ENCODE peak calls at places on chromosome 14, in four cellular contexts. I is mesendoderm, T is mesenchymal stem cell, G is IMR-90. M is an unnamed sample.

GRCh38 chr14:63874223-63874622 is 21.4 kb downstream of the SYNE2 start:
- DNase-seq in I (peak; percentile 53), T (no peak), G (no peak), M (no peak)

GRCh38 chr14:23321572-23322547 is 603 bp downstream of the PABPN1 start:
- DNase-seq in I (peak; percentile 58), T (peak; percentile 64), G (peak; percentile 54), M (no peak)

GRCh38 chr14:98173291-98173690 is 1098.7 kb downstream of the BCL11B start:
- DNase-seq in I (peak; percentile 17), T (no peak), G (no peak), M (no peak)

GRCh38 chr14:104586832-104587620 is 7.5 kb downstream of the C14orf180 start:
- DNase-seq in I (no peak), T (no peak), G (no peak), M (no peak)

GRCh38 chr14:80726211-80726610 is 215.3 kb downstream of the CEP128 start:
- DNase-seq in I (no peak), T (no peak), G (no peak), M (no peak)

GRCh38 chr14:30194769-30195168 is 267.1 kb upstream of the PRKD1 start:
- DNase-seq in I (no peak), T (peak; percentile 59), G (peak; percentile 91), M (no peak)

GRCh38 chr14:68670344-68670725 is 122.5 kb downstream of the ZFP36L1 start:
- DNase-seq in I (no peak), T (no peak), G (no peak), M (no peak)

GRCh38 chr14:85572845-85573244 is 42.9 kb downstream of the FLRT2 start:
- DNase-seq in I (no peak), T (peak; percentile 77), G (peak; percentile 90), M (no peak)

GRCh38 chr14:96631030-96631429 is 128.8 kb downstream of the PAPOLA start:
- DNase-seq in I (no peak), T (no peak), G (no peak), M (peak; percentile 15)

GRCh38 chr14:20610002-20610765 is 19.0 kb upstream of the RNASE12 start:
- DNase-seq in I (peak; percentile 90), T (peak; percentile 76), G (peak; percentile 82), M (peak; percentile 83)

GRCh38 chr14:73364559-73364958 is 93.8 kb downstream of the NUMB start:
- DNase-seq in I (no peak), T (no peak), G (no peak), M (no peak)

GRCh38 chr14:22613091-22613695 is 15.1 kb downstream of the ABHD4 start:
- DNase-seq in I (no peak), T (peak; percentile 37), G (no peak), M (no peak)

GRCh38 chr14:104647467-104648063 is 41.9 kb upstream of the INF2 start:
- DNase-seq in I (no peak), T (no peak), G (no peak), M (no peak)

GRCh38 chr14:98926802-98927201 is 345.2 kb downstream of the BCL11B start:
- DNase-seq in I (no peak), T (no peak), G (no peak), M (no peak)

GRCh38 chr14:73743431-73743931 is 29.3 kb upstream of the PNMA1 start:
- DNase-seq in I (no peak), T (peak; percentile 79), G (no peak), M (peak; percentile 18)

GRCh38 chr14:68945585-68946289 is 33.4 kb downstream of the ACTN1 start:
- DNase-seq in I (no peak), T (no peak), G (no peak), M (no peak)

GRCh38 chr14:73731111-73731510 is 16.9 kb upstream of the PNMA1 start:
- DNase-seq in I (no peak), T (no peak), G (no peak), M (no peak)

GRCh38 chr14:74135386-74135785 is 50.6 kb downstream of the LIN52 start:
- DNase-seq in I (no peak), T (no peak), G (peak; percentile 60), M (no peak)

GRCh38 chr14:104559043-104559768 is 20.4 kb upstream of the C14orf180 start:
- DNase-seq in I (no peak), T (no peak), G (no peak), M (no peak)

GRCh38 chr14:68257969-68258368 is 438.4 kb downstream of the RAD51B start:
- DNase-seq in I (no peak), T (no peak), G (no peak), M (no peak)

GRCh38 chr14:103097244-103097993 is 2.9 kb downstream of the EXOC3L4 start:
- DNase-seq in I (no peak), T (no peak), G (no peak), M (no peak)

GRCh38 chr14:103099733-103100280 is 5.3 kb downstream of the EXOC3L4 start:
- DNase-seq in I (no peak), T (no peak), G (no peak), M (no peak)

GRCh38 chr14:103099081-103099732 is 4.7 kb downstream of the EXOC3L4 start:
- DNase-seq in I (no peak), T (no peak), G (no peak), M (no peak)

GRCh38 chr14:103096387-103096786 is 1.9 kb downstream of the EXOC3L4 start:
- DNase-seq in I (no peak), T (no peak), G (no peak), M (no peak)

DNA sequence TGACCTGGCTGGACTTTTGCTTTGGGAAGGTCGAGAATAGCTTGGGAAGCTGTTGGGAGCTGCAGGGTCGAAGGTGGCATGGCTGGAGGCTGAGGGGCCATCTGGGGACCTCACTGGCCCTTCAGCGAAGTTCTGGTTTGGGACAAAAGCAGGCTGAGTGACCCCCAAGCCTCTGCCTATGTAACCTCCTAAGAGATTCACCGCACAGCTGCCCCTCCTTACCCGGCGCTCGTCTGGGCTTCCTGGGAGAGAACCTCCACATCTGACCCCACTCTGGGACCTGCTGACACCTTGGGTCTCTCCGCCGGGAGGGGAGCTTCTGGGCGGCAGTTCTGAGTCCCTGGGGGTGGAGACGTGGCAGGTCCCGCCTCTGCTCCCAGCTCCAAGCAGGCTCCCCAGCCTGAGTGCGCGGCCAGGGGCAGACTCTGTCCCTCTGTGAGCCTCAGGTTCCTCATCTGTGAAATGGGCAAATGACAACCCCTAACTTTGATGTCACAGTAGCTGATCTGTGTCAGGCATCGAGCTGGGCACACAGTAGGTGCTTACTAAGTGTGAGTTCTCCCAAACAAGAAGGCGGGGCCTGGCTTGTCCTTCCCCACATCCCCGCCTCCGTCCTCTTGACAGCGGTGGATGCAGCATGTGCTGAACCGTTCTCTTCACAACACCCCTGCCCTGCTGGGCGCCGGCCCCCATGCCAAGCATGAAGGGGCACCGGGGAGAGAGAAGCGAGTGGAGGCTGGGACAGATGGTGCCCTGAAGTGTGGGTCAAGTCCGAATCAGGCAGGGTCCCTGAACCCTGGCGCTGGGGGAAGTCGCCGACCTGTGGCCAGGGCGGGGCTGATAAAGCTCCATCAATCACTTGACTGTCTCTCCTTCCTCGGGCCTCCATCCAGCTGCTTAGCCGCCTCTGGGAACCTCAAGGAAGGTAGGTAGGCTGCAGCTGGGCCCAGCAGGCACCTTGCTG is 3.8 kb downstream of the EXOC3L4 start:
- DNase-seq in I (no peak), T (no peak), G (no peak), M (no peak)
- H3K4me1 ChIP-seq in I (peaks cover 2% of the 10 kb centered on the region), T (peaks cover 6% of the 10 kb centered on the region), G (peaks cover 3% of the 10 kb centered on the region), M (no peaks in the 10 kb centered on the region)

DNA sequence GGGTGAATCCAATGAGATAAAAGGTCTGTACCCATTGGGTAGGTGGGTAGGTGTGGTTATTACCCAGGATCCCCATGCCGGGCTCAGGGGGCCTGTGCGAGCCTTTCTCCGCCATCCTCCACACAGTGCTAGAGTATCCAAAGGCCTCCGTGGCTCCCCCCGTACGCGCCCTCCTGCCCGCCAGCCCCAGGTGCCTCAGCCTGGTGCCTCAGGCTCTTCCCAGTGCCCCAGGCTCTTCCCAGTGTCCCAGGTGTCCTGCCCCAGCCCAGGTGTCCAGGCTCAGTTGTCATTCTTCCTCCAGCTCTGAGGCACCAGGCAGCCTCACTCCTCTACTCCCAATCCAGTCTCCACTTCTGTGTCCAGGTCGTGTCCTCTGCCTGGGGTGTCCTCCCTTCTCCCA is 27.6 kb upstream of the YY1 start:
- DNase-seq in I (no peak), T (no peak), G (no peak), M (no peak)
- H4K8ac ChIP-seq in I (no peak overlapping the region), T (no peak overlapping the region), G (no peak overlapping the region), M (no peak overlapping the region)

GRCh38 chr14:102692334-102692733 is 84.9 kb upstream of the TRAF3 start:
- DNase-seq in I (no peak), T (no peak), G (no peak), M (no peak)

GRCh38 chr14:102693006-102693755 is 84.1 kb upstream of the TRAF3 start:
- DNase-seq in I (peak; percentile 55), T (no peak), G (no peak), M (no peak)

GRCh38 chr14:102696332-102696731 is 80.9 kb upstream of the TRAF3 start:
- DNase-seq in I (no peak), T (no peak), G (no peak), M (no peak)

GRCh38 chr14:102695172-102695569 is 82.1 kb upstream of the TRAF3 start:
- DNase-seq in I (peak; percentile 65), T (no peak), G (no peak), M (no peak)

DNA sequence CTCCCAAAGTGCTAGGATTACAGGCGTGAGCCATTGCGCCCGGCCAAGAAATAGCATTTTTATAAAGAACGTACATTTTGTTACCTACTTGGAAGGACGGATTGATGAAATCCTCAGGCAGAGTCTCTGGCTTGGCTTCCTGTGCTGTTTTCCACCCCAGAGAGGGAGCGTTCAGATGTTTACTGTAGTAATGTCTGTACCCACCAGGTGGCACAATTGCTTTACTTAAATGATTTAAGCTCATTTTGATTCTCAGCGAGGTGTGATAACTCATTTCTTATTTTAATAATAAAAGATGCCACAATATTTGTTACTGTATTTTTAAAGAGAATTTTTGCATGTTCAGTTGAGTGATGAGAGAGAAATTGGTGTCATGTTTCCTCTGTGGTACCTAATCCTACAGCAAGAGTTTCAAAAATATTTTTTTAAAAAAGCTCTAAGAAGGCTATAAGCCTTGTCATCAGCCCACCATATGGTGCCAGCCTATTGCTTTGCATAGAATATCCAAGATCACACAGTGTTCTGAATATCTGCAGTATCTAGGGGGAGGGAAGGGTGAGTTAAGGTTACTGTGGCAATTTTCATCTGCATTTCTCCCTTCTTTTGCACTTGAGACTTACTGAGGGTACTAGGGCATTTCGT is 82.6 kb upstream of the TRAF3 start:
- DNase-seq in I (peak; percentile 88), T (peak; percentile 74), G (peak; percentile 73), M (peak; percentile 59)
- H3K4ac ChIP-seq in I (no peak overlapping the region), T (no peak overlapping the region), G (no peak overlapping the region), M (no peak overlapping the region)

DNA sequence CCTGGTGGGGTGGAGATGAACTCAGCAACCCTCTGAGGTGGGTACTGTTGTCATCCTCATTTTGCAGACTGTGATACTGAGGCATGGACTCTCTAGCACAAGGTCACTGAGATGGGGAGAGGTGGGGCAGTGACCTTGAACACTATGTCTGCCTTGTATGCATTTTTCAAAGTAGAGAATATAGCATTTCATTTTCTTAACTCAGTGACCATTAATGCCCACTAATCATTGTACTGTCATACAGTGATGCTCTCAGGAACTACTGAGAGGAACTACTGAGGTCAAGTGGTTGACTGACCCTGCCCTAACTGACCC is 2.1 kb downstream of the L3HYPDH start:
- DNase-seq in I (no peak), T (no peak), G (no peak), M (no peak)
- H3K4me1 ChIP-seq in I (peaks cover 7% of the 10 kb centered on the region), T (peaks cover 6% of the 10 kb centered on the region), G (peaks cover 9% of the 10 kb centered on the region), M (no peaks in the 10 kb centered on the region)

GRCh38 chr14:60647081-60647836 is 2.0 kb downstream of the SIX1 start:
- DNase-seq in I (peak; percentile 77), T (peak; percentile 48), G (peak; percentile 69), M (peak; percentile 66)
- H4K8ac ChIP-seq in I (no peak overlapping the region), T (peak overlapping the region; percentile 24), G (peak overlapping the region; percentile 19), M (no peak overlapping the region)

GRCh38 chr14:103400537-103400936 is 15.3 kb downstream of the MARK3 start:
- DNase-seq in I (no peak), T (no peak), G (no peak), M (no peak)
- H3K4ac ChIP-seq in I (no peak overlapping the region), T (no peak overlapping the region), G (no peak overlapping the region), M (no peak overlapping the region)